ENCODE peak calls at places on chromosomes 16 and 17, in six cellular contexts. One of them, this sample, is unnamed.

GRCh38 chr17:16406742-16407674 is 8.4 kb upstream of the TRPV2 start:
- DNase-seq in mucosa of descending colon: no peak
- DNase-seq in foreskin fibroblast: no peak
- DNase-seq in neuronal stem cell: peak
- DNase-seq in Peyer's patch: no peak
- DNase-seq in fibroblast of mammary gland: no peak
- DNase-seq in this sample: peak

GRCh38 chr16:76235426-76235825 is 41.8 kb upstream of the CNTNAP4 start:
- DNase-seq in mucosa of descending colon: peak
- DNase-seq in foreskin fibroblast: no peak
- DNase-seq in neuronal stem cell: no peak
- DNase-seq in Peyer's patch: no peak
- DNase-seq in fibroblast of mammary gland: no peak
- DNase-seq in this sample: no peak

GRCh38 chr16:19601083-19601976 is 45.8 kb downstream of the VPS35L start:
- DNase-seq in mucosa of descending colon: no peak
- DNase-seq in foreskin fibroblast: peak
- DNase-seq in neuronal stem cell: peak
- DNase-seq in Peyer's patch: no peak
- DNase-seq in fibroblast of mammary gland: peak
- DNase-seq in this sample: no peak

GRCh38 chr17:8581002-8581658 is 49.4 kb downstream of the MYH10 start:
- DNase-seq in mucosa of descending colon: no peak
- DNase-seq in foreskin fibroblast: no peak
- DNase-seq in neuronal stem cell: no peak
- DNase-seq in Peyer's patch: no peak
- DNase-seq in fibroblast of mammary gland: no peak
- DNase-seq in this sample: no peak

GRCh38 chr16:82660078-82660645 is 33.4 kb downstream of the CDH13 start:
- DNase-seq in mucosa of descending colon: no peak
- DNase-seq in foreskin fibroblast: no peak
- DNase-seq in neuronal stem cell: no peak
- DNase-seq in Peyer's patch: peak
- DNase-seq in fibroblast of mammary gland: peak
- DNase-seq in this sample: no peak

GRCh38 chr17:35167666-35168065 is 20.0 kb downstream of the UNC45B start:
- DNase-seq in mucosa of descending colon: no peak
- DNase-seq in foreskin fibroblast: peak
- DNase-seq in neuronal stem cell: no peak
- DNase-seq in Peyer's patch: no peak
- DNase-seq in fibroblast of mammary gland: peak
- DNase-seq in this sample: no peak

GRCh38 chr16:14559809-14560227 is 70.2 kb downstream of the PARN start:
- DNase-seq in mucosa of descending colon: no peak
- DNase-seq in foreskin fibroblast: no peak
- DNase-seq in neuronal stem cell: no peak
- DNase-seq in Peyer's patch: no peak
- DNase-seq in fibroblast of mammary gland: no peak
- DNase-seq in this sample: peak

GRCh38 chr17:260944-261343 is 79.5 kb upstream of the DOC2B start:
- DNase-seq in mucosa of descending colon: peak
- DNase-seq in foreskin fibroblast: no peak
- DNase-seq in neuronal stem cell: no peak
- DNase-seq in Peyer's patch: peak
- DNase-seq in fibroblast of mammary gland: no peak
- DNase-seq in this sample: no peak

GRCh38 chr17:27553019-27553511 is 77.9 kb upstream of the LGALS9 start:
- DNase-seq in mucosa of descending colon: no peak
- DNase-seq in foreskin fibroblast: no peak
- DNase-seq in neuronal stem cell: no peak
- DNase-seq in Peyer's patch: no peak
- DNase-seq in fibroblast of mammary gland: peak
- DNase-seq in this sample: peak

GRCh38 chr16:31092330-31092729 is 2.3 kb downstream of the VKORC1 start:
- DNase-seq in mucosa of descending colon: no peak
- DNase-seq in foreskin fibroblast: peak
- DNase-seq in neuronal stem cell: no peak
- DNase-seq in Peyer's patch: no peak
- DNase-seq in fibroblast of mammary gland: peak
- DNase-seq in this sample: no peak

GRCh38 chr16:86455116-86455515 is 55.2 kb upstream of the FOXF1 start:
- DNase-seq in mucosa of descending colon: no peak
- DNase-seq in foreskin fibroblast: peak
- DNase-seq in neuronal stem cell: no peak
- DNase-seq in Peyer's patch: no peak
- DNase-seq in fibroblast of mammary gland: peak
- DNase-seq in this sample: no peak

GRCh38 chr16:19119564-19119963 is 5.8 kb downstream of the ITPRIPL2 start:
- DNase-seq in mucosa of descending colon: no peak
- DNase-seq in foreskin fibroblast: peak
- DNase-seq in neuronal stem cell: no peak
- DNase-seq in Peyer's patch: no peak
- DNase-seq in fibroblast of mammary gland: peak
- DNase-seq in this sample: no peak

GRCh38 chr16:11632455-11632921 is 35.8 kb upstream of the SNN start:
- DNase-seq in mucosa of descending colon: no peak
- DNase-seq in foreskin fibroblast: peak
- DNase-seq in neuronal stem cell: peak
- DNase-seq in Peyer's patch: peak
- DNase-seq in fibroblast of mammary gland: peak
- DNase-seq in this sample: peak

GRCh38 chr16:30112197-30113030 is 923 bp downstream of the GDPD3 start:
- DNase-seq in mucosa of descending colon: peak
- DNase-seq in foreskin fibroblast: no peak
- DNase-seq in neuronal stem cell: no peak
- DNase-seq in Peyer's patch: peak
- DNase-seq in fibroblast of mammary gland: peak
- DNase-seq in this sample: peak

GRCh38 chr16:24876231-24876630 is 30.5 kb downstream of the SLC5A11 start:
- DNase-seq in mucosa of descending colon: peak
- DNase-seq in foreskin fibroblast: no peak
- DNase-seq in neuronal stem cell: no peak
- DNase-seq in Peyer's patch: peak
- DNase-seq in fibroblast of mammary gland: no peak
- DNase-seq in this sample: no peak

GRCh38 chr17:77957869-77958715 is at the start of gene TNRC6C:
- DNase-seq in mucosa of descending colon: peak
- DNase-seq in foreskin fibroblast: peak
- DNase-seq in neuronal stem cell: peak
- DNase-seq in Peyer's patch: peak
- DNase-seq in fibroblast of mammary gland: peak
- DNase-seq in this sample: peak

GRCh38 chr17:51683291-51683690 is 422.9 kb downstream of the UTP18 start:
- DNase-seq in mucosa of descending colon: no peak
- DNase-seq in foreskin fibroblast: no peak
- DNase-seq in neuronal stem cell: no peak
- DNase-seq in Peyer's patch: no peak
- DNase-seq in fibroblast of mammary gland: no peak
- DNase-seq in this sample: no peak

GRCh38 chr16:49652441-49653175 is 203.3 kb downstream of the ZNF423 start:
- DNase-seq in mucosa of descending colon: peak
- DNase-seq in foreskin fibroblast: peak
- DNase-seq in neuronal stem cell: no peak
- DNase-seq in Peyer's patch: no peak
- DNase-seq in fibroblast of mammary gland: peak
- DNase-seq in this sample: peak

GRCh38 chr17:3029213-3029913 is 34.0 kb downstream of the OR1D5 start:
- DNase-seq in mucosa of descending colon: no peak
- DNase-seq in foreskin fibroblast: no peak
- DNase-seq in neuronal stem cell: no peak
- DNase-seq in Peyer's patch: peak
- DNase-seq in fibroblast of mammary gland: no peak
- DNase-seq in this sample: no peak
- H3K4me3 ChIP-seq in mucosa of descending colon: no peak
- H3K4me3 ChIP-seq in foreskin fibroblast: no peak
- H3K4me3 ChIP-seq in neuronal stem cell: no peak
- H3K4me3 ChIP-seq in Peyer's patch: no peak
- H3K4me3 ChIP-seq in fibroblast of mammary gland: no peak
- H3K4me3 ChIP-seq in this sample: no peak

GRCh38 chr16:57797216-57797525 is 5.1 kb downstream of the KIFC3 start:
- DNase-seq in mucosa of descending colon: no peak
- DNase-seq in foreskin fibroblast: no peak
- DNase-seq in neuronal stem cell: no peak
- DNase-seq in Peyer's patch: no peak
- DNase-seq in fibroblast of mammary gland: no peak
- DNase-seq in this sample: no peak
- H3K4me3 ChIP-seq in mucosa of descending colon: no peak
- H3K4me3 ChIP-seq in foreskin fibroblast: no peak
- H3K4me3 ChIP-seq in neuronal stem cell: no peak
- H3K4me3 ChIP-seq in Peyer's patch: no peak
- H3K4me3 ChIP-seq in fibroblast of mammary gland: no peak
- H3K4me3 ChIP-seq in this sample: no peak

DNA sequence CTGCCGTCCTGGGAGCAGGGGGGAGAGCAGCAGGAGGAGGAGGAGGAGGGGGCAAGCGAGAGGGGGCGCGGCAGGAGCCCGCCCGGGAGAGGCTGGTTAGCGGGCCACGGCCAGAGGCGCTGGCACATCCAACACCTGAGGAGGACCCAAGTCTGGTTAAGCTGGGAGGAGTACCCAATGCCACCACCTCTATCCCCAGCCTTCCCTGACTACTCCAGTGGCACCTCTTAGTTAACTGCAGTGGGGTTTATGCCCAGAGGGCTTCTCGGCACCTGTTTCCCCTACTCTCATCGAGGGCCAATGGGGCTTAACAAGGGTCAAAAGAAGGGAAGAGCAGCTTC is 5.6 kb downstream of the PHOSPHO1 start:
- DNase-seq in mucosa of descending colon: no peak
- DNase-seq in foreskin fibroblast: no peak
- DNase-seq in neuronal stem cell: no peak
- DNase-seq in Peyer's patch: no peak
- DNase-seq in fibroblast of mammary gland: no peak
- DNase-seq in this sample: no peak
- H3K4me3 ChIP-seq in mucosa of descending colon: no peak
- H3K4me3 ChIP-seq in foreskin fibroblast: no peak
- H3K4me3 ChIP-seq in neuronal stem cell: peak
- H3K4me3 ChIP-seq in Peyer's patch: no peak
- H3K4me3 ChIP-seq in fibroblast of mammary gland: no peak
- H3K4me3 ChIP-seq in this sample: no peak

GRCh38 chr17:19712436-19713004 is 3.9 kb downstream of the SLC47A2 start:
- DNase-seq in mucosa of descending colon: no peak
- DNase-seq in foreskin fibroblast: no peak
- DNase-seq in neuronal stem cell: no peak
- DNase-seq in Peyer's patch: no peak
- DNase-seq in fibroblast of mammary gland: no peak
- DNase-seq in this sample: no peak

GRCh38 chr17:19716108-19717030 is at the start of gene SLC47A2:
- DNase-seq in mucosa of descending colon: no peak
- DNase-seq in foreskin fibroblast: no peak
- DNase-seq in neuronal stem cell: no peak
- DNase-seq in Peyer's patch: peak
- DNase-seq in fibroblast of mammary gland: no peak
- DNase-seq in this sample: no peak

GRCh38 chr17:19713901-19714361 is 2.5 kb downstream of the SLC47A2 start:
- DNase-seq in mucosa of descending colon: no peak
- DNase-seq in foreskin fibroblast: no peak
- DNase-seq in neuronal stem cell: no peak
- DNase-seq in Peyer's patch: no peak
- DNase-seq in fibroblast of mammary gland: no peak
- DNase-seq in this sample: no peak

GRCh38 chr17:19714542-19715411 is 1.6 kb downstream of the SLC47A2 start:
- DNase-seq in mucosa of descending colon: no peak
- DNase-seq in foreskin fibroblast: no peak
- DNase-seq in neuronal stem cell: no peak
- DNase-seq in Peyer's patch: peak
- DNase-seq in fibroblast of mammary gland: no peak
- DNase-seq in this sample: no peak

DNA sequence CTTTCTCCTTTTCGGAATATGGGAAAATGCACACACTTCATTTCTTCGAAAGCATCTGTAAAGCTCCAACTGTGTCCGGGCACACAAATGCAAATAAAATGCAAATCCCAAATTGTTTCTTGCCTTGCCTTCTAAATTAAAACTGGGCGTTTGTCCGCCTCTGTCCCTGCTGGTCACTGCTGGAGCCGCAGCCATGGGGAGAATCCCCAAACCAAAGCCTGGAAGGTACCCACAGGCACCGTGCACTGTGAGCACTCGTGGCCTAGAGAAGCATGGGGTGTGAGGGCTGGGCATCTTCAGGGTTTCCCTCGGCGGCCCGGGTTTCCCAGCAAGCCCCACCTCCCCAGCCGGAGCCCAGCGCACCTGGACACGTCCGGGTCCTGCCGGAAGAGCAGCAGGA is 2.9 kb downstream of the SLC47A2 start:
- DNase-seq in mucosa of descending colon: no peak
- DNase-seq in foreskin fibroblast: no peak
- DNase-seq in neuronal stem cell: no peak
- DNase-seq in Peyer's patch: no peak
- DNase-seq in fibroblast of mammary gland: no peak
- DNase-seq in this sample: no peak
- H3K4me3 ChIP-seq in mucosa of descending colon: no peak
- H3K4me3 ChIP-seq in foreskin fibroblast: no peak
- H3K4me3 ChIP-seq in neuronal stem cell: no peak
- H3K4me3 ChIP-seq in Peyer's patch: no peak
- H3K4me3 ChIP-seq in fibroblast of mammary gland: no peak
- H3K4me3 ChIP-seq in this sample: no peak

GRCh38 chr16:4652561-4652960 is 27.9 kb downstream of the MGRN1 start:
- DNase-seq in mucosa of descending colon: no peak
- DNase-seq in foreskin fibroblast: no peak
- DNase-seq in neuronal stem cell: no peak
- DNase-seq in Peyer's patch: no peak
- DNase-seq in fibroblast of mammary gland: no peak
- DNase-seq in this sample: no peak
- H3K4me3 ChIP-seq in mucosa of descending colon: no peak
- H3K4me3 ChIP-seq in foreskin fibroblast: no peak
- H3K4me3 ChIP-seq in neuronal stem cell: no peak
- H3K4me3 ChIP-seq in Peyer's patch: no peak
- H3K4me3 ChIP-seq in fibroblast of mammary gland: no peak
- H3K4me3 ChIP-seq in this sample: no peak

GRCh38 chr16:1300664-1301476 is 8.6 kb upstream of the UBE2I start:
- DNase-seq in mucosa of descending colon: peak
- DNase-seq in foreskin fibroblast: peak
- DNase-seq in neuronal stem cell: peak
- DNase-seq in Peyer's patch: peak
- DNase-seq in fibroblast of mammary gland: peak
- DNase-seq in this sample: peak
- H3K4me3 ChIP-seq in mucosa of descending colon: no peak
- H3K4me3 ChIP-seq in foreskin fibroblast: no peak
- H3K4me3 ChIP-seq in neuronal stem cell: no peak
- H3K4me3 ChIP-seq in Peyer's patch: no peak
- H3K4me3 ChIP-seq in fibroblast of mammary gland: no peak
- H3K4me3 ChIP-seq in this sample: no peak

DNA sequence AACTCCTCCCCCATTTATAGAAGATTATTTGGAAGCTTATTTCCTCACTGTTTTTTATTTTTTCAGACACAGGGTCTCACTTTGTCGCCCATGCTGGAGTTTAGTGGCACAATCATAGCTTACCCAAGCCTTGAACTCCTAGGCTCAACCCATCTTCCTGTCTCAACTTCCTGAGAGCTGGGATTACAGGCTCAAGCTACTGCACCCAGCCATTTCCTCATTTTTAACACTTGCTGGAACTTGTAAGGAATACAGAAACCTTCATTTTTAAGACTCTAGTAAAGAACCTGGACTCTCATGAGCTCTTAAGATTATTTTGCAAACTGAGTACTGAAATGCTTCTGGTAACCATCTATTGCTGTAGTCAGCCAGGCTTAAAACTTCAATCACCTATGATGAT is 29.9 kb downstream of the KANSL1 start:
- DNase-seq in mucosa of descending colon: no peak
- DNase-seq in foreskin fibroblast: no peak
- DNase-seq in neuronal stem cell: no peak
- DNase-seq in Peyer's patch: no peak
- DNase-seq in fibroblast of mammary gland: no peak
- DNase-seq in this sample: no peak
- H3K4me3 ChIP-seq in mucosa of descending colon: no peak
- H3K4me3 ChIP-seq in foreskin fibroblast: no peak
- H3K4me3 ChIP-seq in neuronal stem cell: no peak
- H3K4me3 ChIP-seq in Peyer's patch: no peak
- H3K4me3 ChIP-seq in fibroblast of mammary gland: no peak
- H3K4me3 ChIP-seq in this sample: no peak

This sample was measured in aorta.